ENCODE peak calls at places on chromosomes 12 and 14, in four cellular contexts. Q, K, R and P are unnamed samples.

GRCh38 chr14:60963761-60964160 is 17.1 kb downstream of the TRMT5 start:
- DNase-seq in Q (no peak), K (no peak), R (no peak), P (no peak)

GRCh38 chr12:109264095-109264942 is 44.8 kb downstream of the FOXN4 start:
- DNase-seq in Q (peak), K (peak), R (peak), P (peak)

GRCh38 chr12:10361622-10362021 is 28.2 kb downstream of the KLRK1 start:
- DNase-seq in Q (no peak), K (peak), R (no peak), P (no peak)

GRCh38 chr12:51238037-51238509 is 553 bp upstream of the DAZAP2 start:
- DNase-seq in Q (no peak), K (no peak), R (no peak), P (peak)

GRCh38 chr12:91043408-91043807 is 14.4 kb downstream of the KERA start:
- DNase-seq in Q (no peak), K (no peak), R (no peak), P (no peak)

GRCh38 chr14:72545411-72546311 is 348.2 kb downstream of the DPF3 start:
- DNase-seq in Q (no peak), K (peak), R (no peak), P (no peak)

GRCh38 chr12:125878483-125878882 is 813.2 kb downstream of the AACS start:
- DNase-seq in Q (no peak), K (no peak), R (no peak), P (no peak)

GRCh38 chr14:69671365-69672050 is 60.1 kb downstream of the SUSD6 start:
- DNase-seq in Q (no peak), K (no peak), R (no peak), P (no peak)

GRCh38 chr12:94644622-94645021 is 5.7 kb downstream of the TMCC3 start:
- DNase-seq in Q (no peak), K (peak), R (no peak), P (no peak)

GRCh38 chr14:95480109-95480886 is 36.2 kb downstream of the SYNE3 start:
- DNase-seq in Q (no peak), K (no peak), R (no peak), P (peak)

GRCh38 chr14:63891148-63891964 is 38.6 kb downstream of the SYNE2 start:
- DNase-seq in Q (no peak), K (peak), R (no peak), P (no peak)

GRCh38 chr14:24960816-24961215 is 89.1 kb downstream of the STXBP6 start:
- DNase-seq in Q (no peak), K (no peak), R (no peak), P (no peak)